ENCODE peak calls at places on chromosomes 2 and 18, in nine cellular contexts. One of them, this sample, is unnamed.

GRCh38 chr2:217248312-217248935 is 388.6 kb upstream of the TNP1 start:
- DNase-seq in SK-N-SH: peak; percentile 74
- DNase-seq in fibroblast of mammary gland: no peak
- DNase-seq in HFFc6: no peak
- DNase-seq in H7: peak; percentile 21
- DNase-seq in T-cell: no peak
- DNase-seq in GM13977: peak; percentile 30
- DNase-seq in GM12891: peak; percentile 11
- DNase-seq in body of pancreas: peak; percentile 46
- DNase-seq in this sample: no peak

GRCh38 chr2:45009303-45009927 is at the start of gene SIX2:
- DNase-seq in T-cell: no peak
- DNase-seq in GM13977: peak; percentile 77
- DNase-seq in GM12891: no peak
- DNase-seq in fibroblast of mammary gland: peak; percentile 96
- DNase-seq in body of pancreas: peak; percentile 98
- DNase-seq in H7: peak; percentile 99
- DNase-seq in HFFc6: peak; percentile 37
- DNase-seq in SK-N-SH: peak; percentile 99
- DNase-seq in this sample: peak; percentile 97

GRCh38 chr2:10778724-10779115 is 33.9 kb downstream of the PDIA6 start:
- DNase-seq in H7: no peak
- DNase-seq in body of pancreas: no peak
- DNase-seq in T-cell: no peak
- DNase-seq in fibroblast of mammary gland: no peak
- DNase-seq in GM12891: no peak
- DNase-seq in HFFc6: no peak
- DNase-seq in SK-N-SH: peak; percentile 32
- DNase-seq in GM13977: no peak
- DNase-seq in this sample: no peak

GRCh38 chr2:61013382-61013781 is 4.1 kb upstream of the PEX13 start:
- DNase-seq in GM12891: no peak
- DNase-seq in SK-N-SH: no peak
- DNase-seq in T-cell: no peak
- DNase-seq in GM13977: no peak
- DNase-seq in body of pancreas: no peak
- DNase-seq in fibroblast of mammary gland: no peak
- DNase-seq in H7: no peak
- DNase-seq in HFFc6: no peak
- DNase-seq in this sample: no peak

GRCh38 chr2:240603081-240603835 is 16.7 kb downstream of the CAPN10 start:
- DNase-seq in SK-N-SH: no peak
- DNase-seq in fibroblast of mammary gland: no peak
- DNase-seq in GM13977: no peak
- DNase-seq in T-cell: no peak
- DNase-seq in H7: peak; percentile 57
- DNase-seq in HFFc6: no peak
- DNase-seq in body of pancreas: no peak
- DNase-seq in GM12891: no peak
- DNase-seq in this sample: no peak

GRCh38 chr2:217610411-217610814 is 392.4 kb downstream of the TNS1 start:
- DNase-seq in fibroblast of mammary gland: no peak
- DNase-seq in T-cell: peak; percentile 21
- DNase-seq in body of pancreas: peak; percentile 23
- DNase-seq in SK-N-SH: no peak
- DNase-seq in HFFc6: no peak
- DNase-seq in GM12891: no peak
- DNase-seq in GM13977: peak; percentile 47
- DNase-seq in H7: no peak
- DNase-seq in this sample: no peak

GRCh38 chr2:20991031-20991430 is 52.8 kb downstream of the APOB start:
- DNase-seq in SK-N-SH: no peak
- DNase-seq in HFFc6: no peak
- DNase-seq in body of pancreas: no peak
- DNase-seq in H7: no peak
- DNase-seq in T-cell: no peak
- DNase-seq in GM13977: no peak
- DNase-seq in fibroblast of mammary gland: no peak
- DNase-seq in GM12891: no peak
- DNase-seq in this sample: no peak

GRCh38 chr18:61199131-61199903 is 133.9 kb upstream of the CDH20 start:
- DNase-seq in HFFc6: peak; percentile 0
- DNase-seq in T-cell: no peak
- DNase-seq in fibroblast of mammary gland: no peak
- DNase-seq in body of pancreas: no peak
- DNase-seq in GM12891: no peak
- DNase-seq in SK-N-SH: no peak
- DNase-seq in GM13977: no peak
- DNase-seq in H7: no peak
- DNase-seq in this sample: no peak

GRCh38 chr18:28831908-28832307 is 655.0 kb upstream of the CDH2 start:
- DNase-seq in body of pancreas: no peak
- DNase-seq in T-cell: no peak
- DNase-seq in fibroblast of mammary gland: no peak
- DNase-seq in SK-N-SH: no peak
- DNase-seq in GM12891: no peak
- DNase-seq in H7: no peak
- DNase-seq in GM13977: no peak
- DNase-seq in HFFc6: no peak
- DNase-seq in this sample: no peak

GRCh38 chr18:26544459-26544858 is 3.9 kb downstream of the KCTD1 start:
- DNase-seq in HFFc6: no peak
- DNase-seq in body of pancreas: no peak
- DNase-seq in SK-N-SH: no peak
- DNase-seq in fibroblast of mammary gland: no peak
- DNase-seq in H7: no peak
- DNase-seq in T-cell: no peak
- DNase-seq in GM12891: no peak
- DNase-seq in GM13977: no peak
- DNase-seq in this sample: no peak

GRCh38 chr2:215598376-215598975 is 162.6 kb upstream of the FN1 start:
- DNase-seq in SK-N-SH: no peak
- DNase-seq in fibroblast of mammary gland: peak; percentile 99
- DNase-seq in H7: no peak
- DNase-seq in GM13977: no peak
- DNase-seq in T-cell: no peak
- DNase-seq in GM12891: no peak
- DNase-seq in body of pancreas: no peak
- DNase-seq in HFFc6: peak; percentile 68
- DNase-seq in this sample: peak; percentile 79

GRCh38 chr2:144459937-144460336 is 60.0 kb downstream of the ZEB2 start:
- DNase-seq in HFFc6: peak; percentile 66
- DNase-seq in GM13977: no peak
- DNase-seq in T-cell: peak; percentile 51
- DNase-seq in SK-N-SH: no peak
- DNase-seq in GM12891: no peak
- DNase-seq in fibroblast of mammary gland: peak; percentile 75
- DNase-seq in body of pancreas: no peak
- DNase-seq in H7: no peak
- DNase-seq in this sample: peak; percentile 91

GRCh38 chr18:13611058-13611615 is 115.2 kb downstream of the FAM210A start:
- DNase-seq in GM13977: peak; percentile 62
- DNase-seq in body of pancreas: peak; percentile 38
- DNase-seq in H7: peak; percentile 75
- DNase-seq in HFFc6: peak; percentile 55
- DNase-seq in SK-N-SH: peak; percentile 52
- DNase-seq in GM12891: no peak
- DNase-seq in T-cell: peak; percentile 17
- DNase-seq in fibroblast of mammary gland: peak; percentile 39
- DNase-seq in this sample: no peak

GRCh38 chr2:240182476-240182875 is 42.0 kb upstream of the OTOS start:
- DNase-seq in T-cell: no peak
- DNase-seq in HFFc6: no peak
- DNase-seq in H7: no peak
- DNase-seq in fibroblast of mammary gland: no peak
- DNase-seq in SK-N-SH: no peak
- DNase-seq in GM12891: no peak
- DNase-seq in GM13977: no peak
- DNase-seq in body of pancreas: no peak
- DNase-seq in this sample: no peak

GRCh38 chr18:12769644-12770440 is 67.0 kb downstream of the PSMG2 start:
- DNase-seq in HFFc6: no peak
- DNase-seq in body of pancreas: no peak
- DNase-seq in GM12891: no peak
- DNase-seq in SK-N-SH: no peak
- DNase-seq in GM13977: no peak
- DNase-seq in H7: no peak
- DNase-seq in T-cell: no peak
- DNase-seq in fibroblast of mammary gland: peak; percentile 35
- DNase-seq in this sample: no peak